ENCODE peak calls at places on chromosomes 2 and 18, in six cellular contexts. One of them, this sample, is unnamed. For H3K36me3, the result is how much of the 10 kb centered on the place peaks cover.

GRCh38 chr2:137000790-137001189 is 235.4 kb downstream of the THSD7B start:
- DNase-seq in endodermal cell: no peak
- DNase-seq in osteoblast: no peak
- DNase-seq in tibial nerve: no peak
- DNase-seq in upper lobe of right lung: no peak
- DNase-seq in tibial artery: no peak
- DNase-seq in this sample: no peak

GRCh38 chr2:80854831-80855230 is 550.3 kb upstream of the LRRTM1 start:
- DNase-seq in endodermal cell: no peak
- DNase-seq in osteoblast: no peak
- DNase-seq in tibial nerve: no peak
- DNase-seq in upper lobe of right lung: no peak
- DNase-seq in tibial artery: no peak
- DNase-seq in this sample: no peak

GRCh38 chr2:20702563-20702962 is 35.6 kb downstream of the GDF7 start:
- DNase-seq in endodermal cell: no peak
- DNase-seq in osteoblast: no peak
- DNase-seq in tibial nerve: no peak
- DNase-seq in upper lobe of right lung: no peak
- DNase-seq in tibial artery: no peak
- DNase-seq in this sample: no peak

GRCh38 chr2:183665976-183666375 is 541.7 kb downstream of the NUP35 start:
- DNase-seq in endodermal cell: no peak
- DNase-seq in osteoblast: no peak
- DNase-seq in tibial nerve: no peak
- DNase-seq in upper lobe of right lung: no peak
- DNase-seq in tibial artery: no peak
- DNase-seq in this sample: peak

GRCh38 chr18:62521588-62521987 is 1.2 kb upstream of the ZCCHC2 start:
- DNase-seq in endodermal cell: no peak
- DNase-seq in osteoblast: peak
- DNase-seq in tibial nerve: no peak
- DNase-seq in upper lobe of right lung: no peak
- DNase-seq in tibial artery: no peak
- DNase-seq in this sample: no peak

GRCh38 chr2:209808521-209808920 is 36.9 kb downstream of the UNC80 start:
- DNase-seq in endodermal cell: no peak
- DNase-seq in osteoblast: no peak
- DNase-seq in tibial nerve: no peak
- DNase-seq in upper lobe of right lung: no peak
- DNase-seq in tibial artery: no peak
- DNase-seq in this sample: no peak

GRCh38 chr2:142140434-142140845 is 9.6 kb upstream of the LRP1B start:
- DNase-seq in endodermal cell: no peak
- DNase-seq in osteoblast: no peak
- DNase-seq in tibial nerve: no peak
- DNase-seq in upper lobe of right lung: no peak
- DNase-seq in tibial artery: no peak
- DNase-seq in this sample: no peak

GRCh38 chr2:135563793-135564192 is 32.5 kb downstream of the R3HDM1 start:
- DNase-seq in endodermal cell: no peak
- DNase-seq in osteoblast: no peak
- DNase-seq in tibial nerve: no peak
- DNase-seq in upper lobe of right lung: no peak
- DNase-seq in tibial artery: no peak
- DNase-seq in this sample: no peak

GRCh38 chr2:138708682-138709241 is 71.4 kb downstream of the NXPH2 start:
- DNase-seq in endodermal cell: no peak
- DNase-seq in osteoblast: no peak
- DNase-seq in tibial nerve: no peak
- DNase-seq in upper lobe of right lung: no peak
- DNase-seq in tibial artery: no peak
- DNase-seq in this sample: no peak

GRCh38 chr2:233430091-233430490 is 75.8 kb downstream of the DGKD start:
- DNase-seq in endodermal cell: no peak
- DNase-seq in osteoblast: peak
- DNase-seq in tibial nerve: no peak
- DNase-seq in upper lobe of right lung: no peak
- DNase-seq in tibial artery: no peak
- DNase-seq in this sample: no peak

GRCh38 chr2:233428438-233428837 is 74.1 kb downstream of the DGKD start:
- DNase-seq in endodermal cell: no peak
- DNase-seq in osteoblast: no peak
- DNase-seq in tibial nerve: no peak
- DNase-seq in upper lobe of right lung: peak
- DNase-seq in tibial artery: no peak
- DNase-seq in this sample: no peak

GRCh38 chr2:233429175-233429897 is 75.0 kb downstream of the DGKD start:
- DNase-seq in endodermal cell: no peak
- DNase-seq in osteoblast: no peak
- DNase-seq in tibial nerve: no peak
- DNase-seq in upper lobe of right lung: peak
- DNase-seq in tibial artery: peak
- DNase-seq in this sample: no peak

GRCh38 chr2:233426619-233427342 is 72.5 kb downstream of the DGKD start:
- DNase-seq in endodermal cell: no peak
- DNase-seq in osteoblast: no peak
- DNase-seq in tibial nerve: no peak
- DNase-seq in upper lobe of right lung: no peak
- DNase-seq in tibial artery: peak
- DNase-seq in this sample: peak

DNA sequence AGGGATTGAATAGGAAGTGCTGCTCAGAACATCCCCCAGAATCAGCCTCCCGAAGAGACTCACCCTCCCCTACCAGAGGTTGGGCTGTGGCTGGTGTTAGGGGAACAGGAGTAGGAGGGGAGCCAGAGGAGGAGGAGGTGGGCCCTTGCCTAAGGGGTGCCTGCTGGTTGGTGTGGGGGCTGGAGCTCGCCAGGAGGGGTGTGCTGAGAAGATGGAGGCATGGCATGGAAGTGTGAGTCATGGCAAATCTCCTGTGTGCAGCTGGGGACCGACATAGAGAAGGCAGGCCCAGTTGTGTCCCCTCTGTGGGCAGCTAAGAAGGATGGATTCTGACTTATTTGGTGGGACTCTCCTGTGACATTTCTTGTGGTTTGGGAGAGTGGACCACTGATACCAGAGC is 73.7 kb downstream of the DGKD start:
- DNase-seq in endodermal cell: no peak
- DNase-seq in osteoblast: no peak
- DNase-seq in tibial nerve: no peak
- DNase-seq in upper lobe of right lung: peak
- DNase-seq in tibial artery: peak
- DNase-seq in this sample: no peak
- H3K4me3 ChIP-seq in endodermal cell: no peak
- H3K4me3 ChIP-seq in osteoblast: no peak
- H3K4me3 ChIP-seq in tibial nerve: no peak
- H3K4me3 ChIP-seq in upper lobe of right lung: no peak
- H3K4me3 ChIP-seq in tibial artery: no peak
- H3K4me3 ChIP-seq in this sample: no peak

DNA sequence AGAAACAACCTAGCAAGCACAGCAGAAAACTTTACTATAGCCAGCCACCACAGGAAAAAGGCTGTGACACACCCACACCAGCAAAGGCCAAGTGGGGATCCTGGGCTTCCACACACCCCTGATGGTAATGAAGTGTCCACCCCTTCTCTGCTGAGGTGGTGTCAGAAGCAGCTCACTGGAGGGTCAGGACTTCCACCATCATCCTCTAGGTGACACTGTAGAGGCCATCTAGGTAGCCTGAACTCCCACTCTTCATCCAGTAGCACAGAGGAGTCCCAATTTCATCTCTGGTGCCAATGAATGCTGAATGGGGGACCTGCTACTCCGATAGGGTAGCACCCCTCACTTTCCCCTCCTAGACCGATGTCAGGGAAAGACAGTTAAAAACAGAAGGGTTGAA is 1544.4 kb downstream of the LRP1B start:
- DNase-seq in endodermal cell: peak
- DNase-seq in osteoblast: no peak
- DNase-seq in tibial nerve: no peak
- DNase-seq in upper lobe of right lung: no peak
- DNase-seq in tibial artery: no peak
- DNase-seq in this sample: no peak
- TF ChIP-seq CTCF in endodermal cell: peak
- TF ChIP-seq CTCF in osteoblast: peak
- TF ChIP-seq CTCF in tibial nerve: no peak
- TF ChIP-seq CTCF in upper lobe of right lung: peak
- TF ChIP-seq CTCF in tibial artery: no peak
- TF ChIP-seq CTCF in this sample: peak

GRCh38 chr2:9614562-9614961 is 16.2 kb downstream of the YWHAQ start:
- DNase-seq in endodermal cell: no peak
- DNase-seq in osteoblast: no peak
- DNase-seq in tibial nerve: no peak
- DNase-seq in upper lobe of right lung: no peak
- DNase-seq in tibial artery: no peak
- DNase-seq in this sample: no peak
- H3K36me3 ChIP-seq in endodermal cell: half or more
- H3K36me3 ChIP-seq in osteoblast: under half
- H3K36me3 ChIP-seq in tibial nerve: under half
- H3K36me3 ChIP-seq in upper lobe of right lung: under half
- H3K36me3 ChIP-seq in tibial artery: under half
- H3K36me3 ChIP-seq in this sample: under half

DNA sequence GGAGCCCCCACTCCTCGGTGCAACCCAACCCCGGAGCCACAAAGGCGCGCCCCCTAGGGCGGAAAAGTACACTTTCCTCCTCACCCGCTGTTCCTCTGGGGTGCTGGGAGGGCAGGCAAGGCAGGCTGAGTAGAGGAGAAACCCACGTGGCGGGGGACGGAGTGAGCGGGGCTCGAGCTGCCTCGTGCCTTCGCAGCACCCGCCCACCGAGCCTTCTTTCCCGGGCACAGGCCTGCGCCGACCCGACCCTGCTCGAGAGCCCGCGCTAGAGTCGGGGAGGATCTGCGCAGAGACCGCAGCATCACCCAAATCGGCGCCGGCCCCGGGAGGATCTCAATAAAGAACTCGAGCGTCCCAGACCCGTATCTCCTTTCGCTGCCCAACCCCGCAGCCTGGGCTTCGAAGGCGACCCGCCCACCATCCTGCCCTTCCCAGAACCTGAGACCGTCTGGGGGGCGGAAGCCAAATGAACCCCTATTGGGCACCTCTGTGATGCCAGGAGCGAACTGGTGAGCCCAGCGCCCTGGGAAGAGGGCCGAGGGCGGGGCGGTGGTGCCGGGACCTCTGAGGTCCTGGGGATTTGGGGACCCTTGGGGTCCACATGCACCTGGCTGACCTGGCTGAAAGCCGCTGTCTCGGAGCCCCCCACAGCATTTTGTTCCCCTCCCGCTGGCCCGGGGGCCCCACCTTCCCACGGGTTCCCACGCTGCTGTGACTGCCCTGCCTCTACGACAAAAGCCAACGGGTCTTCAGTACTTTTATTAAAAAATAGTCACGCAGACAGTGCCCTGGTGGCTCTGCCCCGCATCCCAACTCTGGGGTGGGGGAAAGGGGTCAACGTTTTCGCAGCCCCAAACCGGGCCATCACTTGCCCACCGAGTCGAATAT is 1.3 kb downstream of the UCN start:
- DNase-seq in endodermal cell: peak
- DNase-seq in osteoblast: peak
- DNase-seq in tibial nerve: no peak
- DNase-seq in upper lobe of right lung: no peak
- DNase-seq in tibial artery: no peak
- DNase-seq in this sample: no peak
- H3K4me3 ChIP-seq in endodermal cell: peak
- H3K4me3 ChIP-seq in osteoblast: no peak
- H3K4me3 ChIP-seq in tibial nerve: no peak
- H3K4me3 ChIP-seq in upper lobe of right lung: peak
- H3K4me3 ChIP-seq in tibial artery: no peak
- H3K4me3 ChIP-seq in this sample: no peak

GRCh38 chr2:86808315-86809161 is 17.8 kb upstream of the CD8A start:
- DNase-seq in endodermal cell: peak
- DNase-seq in osteoblast: peak
- DNase-seq in tibial nerve: peak
- DNase-seq in upper lobe of right lung: peak
- DNase-seq in tibial artery: peak
- DNase-seq in this sample: no peak

GRCh38 chr2:86809481-86810121 is 18.9 kb upstream of the CD8A start:
- DNase-seq in endodermal cell: no peak
- DNase-seq in osteoblast: no peak
- DNase-seq in tibial nerve: no peak
- DNase-seq in upper lobe of right lung: no peak
- DNase-seq in tibial artery: no peak
- DNase-seq in this sample: no peak

GRCh38 chr2:86806059-86806857 is 15.5 kb upstream of the CD8A start:
- DNase-seq in endodermal cell: no peak
- DNase-seq in osteoblast: no peak
- DNase-seq in tibial nerve: no peak
- DNase-seq in upper lobe of right lung: no peak
- DNase-seq in tibial artery: no peak
- DNase-seq in this sample: no peak

GRCh38 chr2:86807121-86807461 is 16.4 kb upstream of the CD8A start:
- DNase-seq in endodermal cell: no peak
- DNase-seq in osteoblast: no peak
- DNase-seq in tibial nerve: no peak
- DNase-seq in upper lobe of right lung: no peak
- DNase-seq in tibial artery: no peak
- DNase-seq in this sample: no peak

GRCh38 chr2:86807462-86808275 is 17.0 kb upstream of the CD8A start:
- DNase-seq in endodermal cell: peak
- DNase-seq in osteoblast: peak
- DNase-seq in tibial nerve: peak
- DNase-seq in upper lobe of right lung: peak
- DNase-seq in tibial artery: peak
- DNase-seq in this sample: no peak
- TF ChIP-seq CTCF in endodermal cell: no peak
- TF ChIP-seq CTCF in osteoblast: no peak
- TF ChIP-seq CTCF in tibial nerve: no peak
- TF ChIP-seq CTCF in upper lobe of right lung: no peak
- TF ChIP-seq CTCF in tibial artery: no peak
- TF ChIP-seq CTCF in this sample: no peak

GRCh38 chr2:112658820-112659667 is 13.3 kb downstream of the SLC20A1 start:
- DNase-seq in endodermal cell: no peak
- DNase-seq in osteoblast: no peak
- DNase-seq in tibial nerve: no peak
- DNase-seq in upper lobe of right lung: no peak
- DNase-seq in tibial artery: no peak
- DNase-seq in this sample: no peak
- H3K36me3 ChIP-seq in endodermal cell: half or more
- H3K36me3 ChIP-seq in osteoblast: half or more
- H3K36me3 ChIP-seq in tibial nerve: under half
- H3K36me3 ChIP-seq in upper lobe of right lung: half or more
- H3K36me3 ChIP-seq in tibial artery: half or more
- H3K36me3 ChIP-seq in this sample: under half